ENCODE peak calls at places on chromosomes 3 and 15, in nine cellular contexts. One of them, this sample, is unnamed. For H3K4me1, the result is how much of the 10 kb centered on the place peaks cover.

GRCh38 chr3:132592211-132592610 is 4.9 kb upstream of the ACKR4 start:
- DNase-seq in psoas muscle: no peak
- DNase-seq in IMR-90: no peak
- DNase-seq in PC-3: no peak
- DNase-seq in SJSA1: no peak
- DNase-seq in mesendoderm: no peak
- DNase-seq in small intestine: no peak
- DNase-seq in right cardiac atrium: no peak
- DNase-seq in CD8-positive, alpha-beta T cell: no peak
- DNase-seq in this sample: no peak

GRCh38 chr3:13537926-13538325 is 11.0 kb upstream of the FBLN2 start:
- DNase-seq in psoas muscle: no peak
- DNase-seq in right cardiac atrium: peak
- DNase-seq in IMR-90: peak
- DNase-seq in SJSA1: peak
- DNase-seq in small intestine: no peak
- DNase-seq in CD8-positive, alpha-beta T cell: no peak
- DNase-seq in PC-3: peak
- DNase-seq in mesendoderm: no peak
- DNase-seq in this sample: no peak

GRCh38 chr15:66986951-66987350 is 78.5 kb upstream of the SMAD3 start:
- DNase-seq in small intestine: no peak
- DNase-seq in CD8-positive, alpha-beta T cell: no peak
- DNase-seq in right cardiac atrium: no peak
- DNase-seq in PC-3: no peak
- DNase-seq in mesendoderm: no peak
- DNase-seq in psoas muscle: no peak
- DNase-seq in SJSA1: no peak
- DNase-seq in IMR-90: no peak
- DNase-seq in this sample: no peak

GRCh38 chr3:161560006-161560637 is 63.5 kb downstream of the OTOL1 start:
- DNase-seq in mesendoderm: peak
- DNase-seq in SJSA1: no peak
- DNase-seq in psoas muscle: no peak
- DNase-seq in small intestine: no peak
- DNase-seq in CD8-positive, alpha-beta T cell: no peak
- DNase-seq in PC-3: peak
- DNase-seq in right cardiac atrium: peak
- DNase-seq in IMR-90: peak
- DNase-seq in this sample: peak

GRCh38 chr15:43808960-43809678 is 8.7 kb downstream of the HYPK start:
- DNase-seq in CD8-positive, alpha-beta T cell: no peak
- DNase-seq in PC-3: no peak
- DNase-seq in mesendoderm: no peak
- DNase-seq in IMR-90: no peak
- DNase-seq in right cardiac atrium: no peak
- DNase-seq in small intestine: no peak
- DNase-seq in SJSA1: no peak
- DNase-seq in psoas muscle: no peak
- DNase-seq in this sample: no peak

GRCh38 chr3:9797196-9797945 is 4.5 kb downstream of the ARPC4 start:
- DNase-seq in psoas muscle: no peak
- DNase-seq in IMR-90: no peak
- DNase-seq in PC-3: no peak
- DNase-seq in right cardiac atrium: no peak
- DNase-seq in CD8-positive, alpha-beta T cell: no peak
- DNase-seq in mesendoderm: no peak
- DNase-seq in SJSA1: no peak
- DNase-seq in small intestine: no peak
- DNase-seq in this sample: no peak

GRCh38 chr3:185764168-185764988 is 60.5 kb downstream of the IGF2BP2 start:
- DNase-seq in small intestine: no peak
- DNase-seq in SJSA1: peak
- DNase-seq in right cardiac atrium: no peak
- DNase-seq in PC-3: no peak
- DNase-seq in mesendoderm: no peak
- DNase-seq in IMR-90: peak
- DNase-seq in CD8-positive, alpha-beta T cell: no peak
- DNase-seq in psoas muscle: no peak
- DNase-seq in this sample: no peak

GRCh38 chr3:159764211-159765024 is 224.2 kb upstream of the IL12A start:
- DNase-seq in mesendoderm: peak
- DNase-seq in psoas muscle: peak
- DNase-seq in CD8-positive, alpha-beta T cell: no peak
- DNase-seq in right cardiac atrium: peak
- DNase-seq in IMR-90: peak
- DNase-seq in small intestine: peak
- DNase-seq in PC-3: no peak
- DNase-seq in SJSA1: peak
- DNase-seq in this sample: no peak

GRCh38 chr3:87706176-87706575 is 352.6 kb downstream of the CGGBP1 start:
- DNase-seq in PC-3: peak
- DNase-seq in small intestine: no peak
- DNase-seq in psoas muscle: no peak
- DNase-seq in right cardiac atrium: no peak
- DNase-seq in SJSA1: no peak
- DNase-seq in IMR-90: no peak
- DNase-seq in mesendoderm: no peak
- DNase-seq in CD8-positive, alpha-beta T cell: no peak
- DNase-seq in this sample: no peak

GRCh38 chr15:30023798-30024295 is 58.9 kb upstream of the GOLGA8J start:
- DNase-seq in IMR-90: peak
- DNase-seq in right cardiac atrium: peak
- DNase-seq in small intestine: no peak
- DNase-seq in psoas muscle: no peak
- DNase-seq in CD8-positive, alpha-beta T cell: no peak
- DNase-seq in mesendoderm: no peak
- DNase-seq in SJSA1: no peak
- DNase-seq in PC-3: no peak
- DNase-seq in this sample: no peak

GRCh38 chr3:21654662-21655061 is 96.3 kb downstream of the ZNF385D start:
- DNase-seq in SJSA1: no peak
- DNase-seq in CD8-positive, alpha-beta T cell: no peak
- DNase-seq in right cardiac atrium: no peak
- DNase-seq in psoas muscle: no peak
- DNase-seq in small intestine: no peak
- DNase-seq in IMR-90: peak
- DNase-seq in mesendoderm: no peak
- DNase-seq in PC-3: peak
- DNase-seq in this sample: no peak

GRCh38 chr3:187987919-187988318 is 166.0 kb upstream of the LPP start:
- DNase-seq in IMR-90: no peak
- DNase-seq in SJSA1: no peak
- DNase-seq in PC-3: no peak
- DNase-seq in right cardiac atrium: no peak
- DNase-seq in small intestine: no peak
- DNase-seq in mesendoderm: no peak
- DNase-seq in CD8-positive, alpha-beta T cell: peak
- DNase-seq in psoas muscle: no peak
- DNase-seq in this sample: no peak

GRCh38 chr3:121252676-121253075 is 293.1 kb downstream of the POLQ start:
- DNase-seq in PC-3: no peak
- DNase-seq in IMR-90: no peak
- DNase-seq in small intestine: no peak
- DNase-seq in mesendoderm: no peak
- DNase-seq in CD8-positive, alpha-beta T cell: no peak
- DNase-seq in SJSA1: no peak
- DNase-seq in psoas muscle: no peak
- DNase-seq in right cardiac atrium: no peak
- DNase-seq in this sample: no peak

GRCh38 chr3:114552527-114552812 is 258.6 kb downstream of the TIGIT start:
- DNase-seq in small intestine: no peak
- DNase-seq in SJSA1: no peak
- DNase-seq in right cardiac atrium: no peak
- DNase-seq in CD8-positive, alpha-beta T cell: no peak
- DNase-seq in psoas muscle: no peak
- DNase-seq in mesendoderm: no peak
- DNase-seq in PC-3: no peak
- DNase-seq in IMR-90: no peak
- DNase-seq in this sample: no peak

GRCh38 chr3:31671976-31672375 is 139.3 kb downstream of the STT3B start:
- DNase-seq in IMR-90: peak
- DNase-seq in PC-3: no peak
- DNase-seq in CD8-positive, alpha-beta T cell: no peak
- DNase-seq in small intestine: no peak
- DNase-seq in psoas muscle: no peak
- DNase-seq in mesendoderm: no peak
- DNase-seq in right cardiac atrium: no peak
- DNase-seq in SJSA1: no peak
- DNase-seq in this sample: no peak

GRCh38 chr3:169232863-169233262 is 430.6 kb downstream of the MECOM start:
- DNase-seq in SJSA1: peak
- DNase-seq in right cardiac atrium: no peak
- DNase-seq in CD8-positive, alpha-beta T cell: no peak
- DNase-seq in small intestine: no peak
- DNase-seq in PC-3: no peak
- DNase-seq in mesendoderm: peak
- DNase-seq in IMR-90: peak
- DNase-seq in psoas muscle: no peak
- DNase-seq in this sample: no peak

GRCh38 chr15:99954361-99955180 is 221.3 kb upstream of the LYSMD4 start:
- DNase-seq in small intestine: peak
- DNase-seq in PC-3: no peak
- DNase-seq in right cardiac atrium: no peak
- DNase-seq in SJSA1: no peak
- DNase-seq in IMR-90: no peak
- DNase-seq in psoas muscle: no peak
- DNase-seq in mesendoderm: peak
- DNase-seq in CD8-positive, alpha-beta T cell: no peak
- DNase-seq in this sample: no peak

GRCh38 chr15:66883322-66883911 is 181.4 kb downstream of the SMAD6 start:
- DNase-seq in psoas muscle: peak
- DNase-seq in right cardiac atrium: peak
- DNase-seq in SJSA1: peak
- DNase-seq in mesendoderm: peak
- DNase-seq in CD8-positive, alpha-beta T cell: no peak
- DNase-seq in IMR-90: peak
- DNase-seq in PC-3: peak
- DNase-seq in small intestine: no peak
- DNase-seq in this sample: peak

GRCh38 chr3:187005827-187006481 is 75.6 kb downstream of the ST6GAL1 start:
- DNase-seq in IMR-90: no peak
- DNase-seq in mesendoderm: no peak
- DNase-seq in psoas muscle: no peak
- DNase-seq in SJSA1: no peak
- DNase-seq in PC-3: no peak
- DNase-seq in CD8-positive, alpha-beta T cell: no peak
- DNase-seq in right cardiac atrium: no peak
- DNase-seq in small intestine: no peak
- DNase-seq in this sample: no peak

GRCh38 chr3:59469948-59470723 is 420.3 kb upstream of the CFAP20DC start:
- DNase-seq in right cardiac atrium: no peak
- DNase-seq in mesendoderm: no peak
- DNase-seq in CD8-positive, alpha-beta T cell: no peak
- DNase-seq in psoas muscle: no peak
- DNase-seq in PC-3: peak
- DNase-seq in SJSA1: no peak
- DNase-seq in IMR-90: no peak
- DNase-seq in small intestine: no peak
- DNase-seq in this sample: no peak

GRCh38 chr15:85397926-85398325 is 17.5 kb downstream of the AKAP13 start:
- DNase-seq in small intestine: no peak
- DNase-seq in CD8-positive, alpha-beta T cell: no peak
- DNase-seq in right cardiac atrium: no peak
- DNase-seq in PC-3: no peak
- DNase-seq in IMR-90: no peak
- DNase-seq in psoas muscle: no peak
- DNase-seq in SJSA1: no peak
- DNase-seq in mesendoderm: no peak
- DNase-seq in this sample: no peak
- H3K4me1 ChIP-seq in small intestine: under half
- H3K4me1 ChIP-seq in CD8-positive, alpha-beta T cell: under half
- H3K4me1 ChIP-seq in right cardiac atrium: under half
- H3K4me1 ChIP-seq in PC-3: half or more
- H3K4me1 ChIP-seq in IMR-90: under half
- H3K4me1 ChIP-seq in psoas muscle: under half
- H3K4me1 ChIP-seq in SJSA1: under half
- H3K4me1 ChIP-seq in mesendoderm: under half
- H3K4me1 ChIP-seq in this sample: under half

GRCh38 chr3:120129718-120130117 is 35.5 kb upstream of the GSK3B start:
- DNase-seq in CD8-positive, alpha-beta T cell: no peak
- DNase-seq in small intestine: no peak
- DNase-seq in psoas muscle: no peak
- DNase-seq in PC-3: peak
- DNase-seq in SJSA1: no peak
- DNase-seq in IMR-90: peak
- DNase-seq in right cardiac atrium: no peak
- DNase-seq in mesendoderm: peak
- DNase-seq in this sample: no peak
- H3K4me3 ChIP-seq in CD8-positive, alpha-beta T cell: no peak
- H3K4me3 ChIP-seq in small intestine: no peak
- H3K4me3 ChIP-seq in psoas muscle: no peak
- H3K4me3 ChIP-seq in PC-3: no peak
- H3K4me3 ChIP-seq in SJSA1: no peak
- H3K4me3 ChIP-seq in IMR-90: no peak
- H3K4me3 ChIP-seq in right cardiac atrium: no peak
- H3K4me3 ChIP-seq in mesendoderm: no peak
- H3K4me3 ChIP-seq in this sample: no peak

DNA sequence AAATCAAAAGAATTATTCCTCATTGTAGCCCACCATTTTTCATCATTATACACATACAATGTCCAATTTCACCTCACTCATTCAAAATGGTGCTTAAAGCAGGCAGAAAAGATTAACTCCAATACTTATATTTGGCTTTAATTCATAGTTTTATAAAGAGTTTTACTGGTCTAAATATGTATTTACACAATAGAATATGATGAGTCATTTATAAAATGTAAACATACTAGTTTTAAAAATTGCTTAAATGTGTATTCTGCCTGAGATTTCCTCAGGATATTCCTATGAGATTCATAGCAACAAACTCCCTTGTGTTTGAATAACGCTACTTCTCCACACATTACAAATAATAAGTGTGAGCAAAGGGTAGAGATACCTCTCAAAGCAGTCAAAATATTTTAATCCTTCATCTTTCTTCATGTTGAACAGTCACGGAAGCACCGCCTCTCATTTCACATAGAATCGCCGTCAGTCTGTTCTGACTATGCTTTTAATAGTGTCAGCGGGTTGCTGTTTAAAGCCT is 75.7 kb upstream of the GBE1 start:
- DNase-seq in small intestine: no peak
- DNase-seq in IMR-90: no peak
- DNase-seq in SJSA1: no peak
- DNase-seq in right cardiac atrium: no peak
- DNase-seq in mesendoderm: no peak
- DNase-seq in psoas muscle: no peak
- DNase-seq in CD8-positive, alpha-beta T cell: no peak
- DNase-seq in PC-3: peak
- DNase-seq in this sample: no peak
- H3K4me1 ChIP-seq in small intestine: under half
- H3K4me1 ChIP-seq in IMR-90: under half
- H3K4me1 ChIP-seq in SJSA1: under half
- H3K4me1 ChIP-seq in right cardiac atrium: under half
- H3K4me1 ChIP-seq in mesendoderm: under half
- H3K4me1 ChIP-seq in psoas muscle: under half
- H3K4me1 ChIP-seq in CD8-positive, alpha-beta T cell: under half
- H3K4me1 ChIP-seq in PC-3: under half
- H3K4me1 ChIP-seq in this sample: under half

DNA sequence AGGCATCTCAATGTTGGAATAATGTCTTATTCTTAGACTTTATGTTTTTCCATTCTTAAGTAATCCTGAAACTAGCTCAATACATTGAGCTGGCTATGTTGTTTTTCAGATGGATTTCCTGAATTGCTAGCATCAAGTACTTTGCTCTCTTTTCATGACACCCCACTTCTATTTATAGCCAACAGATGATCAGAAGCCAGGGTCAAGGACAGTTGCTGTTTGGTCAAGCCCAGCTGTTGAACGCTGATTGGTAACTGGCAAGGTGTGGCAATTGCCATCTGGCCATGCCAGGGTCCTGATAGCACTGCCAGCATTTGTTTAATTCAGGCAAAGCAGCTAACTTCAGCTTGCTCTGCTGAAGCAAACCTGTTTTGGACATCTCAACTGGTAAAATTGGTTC is 46.2 kb upstream of the PLCL2 start:
- DNase-seq in SJSA1: no peak
- DNase-seq in psoas muscle: peak
- DNase-seq in IMR-90: no peak
- DNase-seq in CD8-positive, alpha-beta T cell: no peak
- DNase-seq in PC-3: no peak
- DNase-seq in right cardiac atrium: peak
- DNase-seq in mesendoderm: no peak
- DNase-seq in small intestine: peak
- DNase-seq in this sample: no peak
- H3K4me3 ChIP-seq in SJSA1: no peak
- H3K4me3 ChIP-seq in psoas muscle: peak
- H3K4me3 ChIP-seq in IMR-90: no peak
- H3K4me3 ChIP-seq in CD8-positive, alpha-beta T cell: no peak
- H3K4me3 ChIP-seq in PC-3: no peak
- H3K4me3 ChIP-seq in right cardiac atrium: no peak
- H3K4me3 ChIP-seq in mesendoderm: no peak
- H3K4me3 ChIP-seq in small intestine: no peak
- H3K4me3 ChIP-seq in this sample: no peak